ENCODE peak calls at places on chromosomes 3 and 15, in six cellular contexts. J is H7; G is kidney tubule cell; C is activated CD8-positive, alpha-beta T cell treated with anti-CD3 and anti-CD28 coated beads, Interleukin-2, amount 10 ng/mL, durations not matched to agents 7 days and 5 days; F is iPS-NIHi11; W is NCI-H1105 treated with DMSO at 0.1 percent for 48 hours. A is an unnamed sample.

GRCh38 chr3:160921020-160921635 is 165.1 kb downstream of the PPM1L start:
- DNase-seq in J (peak), G (peak), C (no peak), F (peak), W (peak), A (peak)

GRCh38 chr3:120157113-120157512 is 62.9 kb upstream of the GSK3B start:
- DNase-seq in J (no peak), G (no peak), C (no peak), F (no peak), W (no peak), A (no peak)

GRCh38 chr3:123083446-123084124 is 16.8 kb downstream of the PDIA5 start:
- DNase-seq in J (no peak), G (no peak), C (no peak), F (no peak), W (no peak), A (no peak)

GRCh38 chr15:34810455-34811146 is 15.3 kb upstream of the ACTC1 start:
- DNase-seq in J (no peak), G (peak), C (no peak), F (no peak), W (no peak), A (peak)

GRCh38 chr3:127209840-127210653 is 17.1 kb downstream of the PRR23E start:
- DNase-seq in J (peak), G (no peak), C (no peak), F (no peak), W (no peak), A (no peak)

GRCh38 chr15:32965897-32966296 is 228.6 kb downstream of the FMN1 start:
- DNase-seq in J (no peak), G (no peak), C (no peak), F (no peak), W (no peak), A (no peak)

GRCh38 chr3:151135548-151136337 is 50.3 kb downstream of the MED12L start:
- DNase-seq in J (no peak), G (no peak), C (peak), F (no peak), W (peak), A (no peak)

GRCh38 chr3:53109822-53110771 is 20.1 kb downstream of the RFT1 start:
- DNase-seq in J (peak), G (peak), C (peak), F (peak), W (no peak), A (peak)

GRCh38 chr15:53310709-53311108 is 448.8 kb downstream of the WDR72 start:
- DNase-seq in J (no peak), G (no peak), C (no peak), F (no peak), W (no peak), A (no peak)

GRCh38 chr15:65580287-65580686 is 30.6 kb downstream of the INTS14 start:
- DNase-seq in J (no peak), G (peak), C (no peak), F (no peak), W (no peak), A (peak)

GRCh38 chr15:31296304-31297220 is 30.1 kb upstream of the KLF13 start:
- DNase-seq in J (peak), G (no peak), C (peak), F (no peak), W (no peak), A (no peak)

GRCh38 chr15:24977686-24978085 is 22.9 kb downstream of the SNRPN start:
- DNase-seq in J (no peak), G (no peak), C (no peak), F (no peak), W (no peak), A (no peak)

GRCh38 chr15:67085818-67086649 is 20.6 kb downstream of the SMAD3 start:
- DNase-seq in J (no peak), G (peak), C (peak), F (no peak), W (no peak), A (peak)

GRCh38 chr15:84690342-84690741 is 25.6 kb downstream of the SEC11A start:
- DNase-seq in J (no peak), G (no peak), C (no peak), F (no peak), W (no peak), A (no peak)

GRCh38 chr3:12968541-12968940 is 104.7 kb downstream of the IQSEC1 start:
- DNase-seq in J (no peak), G (no peak), C (no peak), F (no peak), W (no peak), A (no peak)

GRCh38 chr3:50296721-50297383 is 2.4 kb downstream of the HYAL3 start:
- DNase-seq in J (no peak), G (no peak), C (no peak), F (no peak), W (no peak), A (no peak)

GRCh38 chr3:22089284-22089683 is 338.3 kb upstream of the ZNF385D start:
- DNase-seq in J (peak), G (peak), C (no peak), F (peak), W (peak), A (no peak)

GRCh38 chr3:156761007-156761406 is 65.1 kb upstream of the LEKR1 start:
- DNase-seq in J (no peak), G (no peak), C (no peak), F (no peak), W (peak), A (no peak)

GRCh38 chr3:8869613-8870012 is 93.7 kb downstream of the RAD18 start:
- DNase-seq in J (no peak), G (peak), C (no peak), F (no peak), W (no peak), A (peak)

GRCh38 chr3:86990734-86991481 is at the start of gene VGLL3:
- DNase-seq in J (peak), G (peak), C (no peak), F (peak), W (peak), A (peak)

A was measured in fibroblast of gingiva.